ENCODE peak calls at places on chromosomes 7 and 10, in eight cellular contexts. One of them, this sample, is unnamed.
A peak's percentile ranks its signal among the peaks of the same experiment; 100 is the strongest.

GRCh38 chr7:39353615-39354376 is 212.4 kb upstream of the YAE1 start:
- DNase-seq in Right ventricle myocardium inferior: no peak
- DNase-seq in psoas muscle: no peak
- DNase-seq in T1000: no peak
- DNase-seq in activated CD4-positive, CD25-positive, alpha-beta regulatory T cell: no peak
- DNase-seq in COR-L47: peak; percentile 94
- DNase-seq in NCI-H2029: no peak
- DNase-seq in astrocyte: peak; percentile 84
- DNase-seq in this sample: no peak

GRCh38 chr7:39683216-39683845 is 60.0 kb downstream of the RALA start:
- DNase-seq in Right ventricle myocardium inferior: no peak
- DNase-seq in T1000: no peak
- DNase-seq in astrocyte: peak; percentile 65
- DNase-seq in NCI-H2029: no peak
- DNase-seq in activated CD4-positive, CD25-positive, alpha-beta regulatory T cell: no peak
- DNase-seq in psoas muscle: no peak
- DNase-seq in COR-L47: no peak
- DNase-seq in this sample: no peak

GRCh38 chr7:95686109-95686508 is 86.2 kb upstream of the DYNC1I1 start:
- DNase-seq in T1000: no peak
- DNase-seq in astrocyte: peak; percentile 23
- DNase-seq in activated CD4-positive, CD25-positive, alpha-beta regulatory T cell: no peak
- DNase-seq in psoas muscle: peak; percentile 60
- DNase-seq in COR-L47: peak; percentile 66
- DNase-seq in NCI-H2029: no peak
- DNase-seq in Right ventricle myocardium inferior: no peak
- DNase-seq in this sample: no peak

GRCh38 chr10:53765311-53765710 is 992.7 kb upstream of the MBL2 start:
- DNase-seq in NCI-H2029: no peak
- DNase-seq in activated CD4-positive, CD25-positive, alpha-beta regulatory T cell: no peak
- DNase-seq in COR-L47: no peak
- DNase-seq in astrocyte: peak; percentile 56
- DNase-seq in psoas muscle: no peak
- DNase-seq in Right ventricle myocardium inferior: no peak
- DNase-seq in T1000: no peak
- DNase-seq in this sample: no peak

GRCh38 chr7:34066968-34067367 is 161.6 kb downstream of the BMPER start:
- DNase-seq in T1000: no peak
- DNase-seq in psoas muscle: no peak
- DNase-seq in Right ventricle myocardium inferior: no peak
- DNase-seq in COR-L47: peak; percentile 23
- DNase-seq in astrocyte: no peak
- DNase-seq in NCI-H2029: peak; percentile 26
- DNase-seq in activated CD4-positive, CD25-positive, alpha-beta regulatory T cell: no peak
- DNase-seq in this sample: no peak

GRCh38 chr10:125048101-125048864 is 106.4 kb downstream of the ZRANB1 start:
- DNase-seq in NCI-H2029: peak; percentile 37
- DNase-seq in activated CD4-positive, CD25-positive, alpha-beta regulatory T cell: peak; percentile 19
- DNase-seq in psoas muscle: peak; percentile 93
- DNase-seq in COR-L47: peak; percentile 45
- DNase-seq in astrocyte: peak; percentile 77
- DNase-seq in T1000: peak; percentile 77
- DNase-seq in Right ventricle myocardium inferior: peak; percentile 92
- DNase-seq in this sample: peak; percentile 85

GRCh38 chr10:111161109-111161874 is 84.5 kb downstream of the ADRA2A start:
- DNase-seq in NCI-H2029: no peak
- DNase-seq in astrocyte: no peak
- DNase-seq in activated CD4-positive, CD25-positive, alpha-beta regulatory T cell: no peak
- DNase-seq in psoas muscle: no peak
- DNase-seq in T1000: no peak
- DNase-seq in COR-L47: no peak
- DNase-seq in Right ventricle myocardium inferior: no peak
- DNase-seq in this sample: no peak

GRCh38 chr10:112216151-112216550 is 32.6 kb upstream of the GPAM start:
- DNase-seq in COR-L47: no peak
- DNase-seq in Right ventricle myocardium inferior: no peak
- DNase-seq in psoas muscle: no peak
- DNase-seq in activated CD4-positive, CD25-positive, alpha-beta regulatory T cell: no peak
- DNase-seq in NCI-H2029: no peak
- DNase-seq in astrocyte: no peak
- DNase-seq in T1000: no peak
- DNase-seq in this sample: no peak

GRCh38 chr10:62057359-62057758 is 155.9 kb downstream of the ARID5B start:
- DNase-seq in COR-L47: no peak
- DNase-seq in astrocyte: no peak
- DNase-seq in activated CD4-positive, CD25-positive, alpha-beta regulatory T cell: no peak
- DNase-seq in NCI-H2029: no peak
- DNase-seq in psoas muscle: no peak
- DNase-seq in T1000: no peak
- DNase-seq in Right ventricle myocardium inferior: no peak
- DNase-seq in this sample: no peak

GRCh38 chr10:49110684-49111319 is 4.5 kb downstream of the VSTM4 start:
- DNase-seq in psoas muscle: no peak
- DNase-seq in astrocyte: no peak
- DNase-seq in activated CD4-positive, CD25-positive, alpha-beta regulatory T cell: no peak
- DNase-seq in T1000: no peak
- DNase-seq in COR-L47: no peak
- DNase-seq in Right ventricle myocardium inferior: no peak
- DNase-seq in NCI-H2029: no peak
- DNase-seq in this sample: no peak

GRCh38 chr7:155509725-155510551 is 36.4 kb downstream of the CNPY1 start:
- DNase-seq in psoas muscle: no peak
- DNase-seq in NCI-H2029: no peak
- DNase-seq in COR-L47: no peak
- DNase-seq in activated CD4-positive, CD25-positive, alpha-beta regulatory T cell: no peak
- DNase-seq in T1000: no peak
- DNase-seq in Right ventricle myocardium inferior: no peak
- DNase-seq in astrocyte: no peak
- DNase-seq in this sample: no peak

GRCh38 chr10:77287647-77288120 is 349.9 kb downstream of the KCNMA1 start:
- DNase-seq in activated CD4-positive, CD25-positive, alpha-beta regulatory T cell: no peak
- DNase-seq in T1000: no peak
- DNase-seq in astrocyte: no peak
- DNase-seq in COR-L47: no peak
- DNase-seq in Right ventricle myocardium inferior: no peak
- DNase-seq in NCI-H2029: peak; percentile 51
- DNase-seq in psoas muscle: no peak
- DNase-seq in this sample: no peak

GRCh38 chr7:11192506-11192905 is 218.8 kb downstream of the PHF14 start:
- DNase-seq in Right ventricle myocardium inferior: no peak
- DNase-seq in NCI-H2029: no peak
- DNase-seq in activated CD4-positive, CD25-positive, alpha-beta regulatory T cell: no peak
- DNase-seq in psoas muscle: no peak
- DNase-seq in T1000: no peak
- DNase-seq in astrocyte: peak; percentile 35
- DNase-seq in COR-L47: no peak
- DNase-seq in this sample: no peak

GRCh38 chr7:84532196-84532595 is 337.6 kb upstream of the SEMA3A start:
- DNase-seq in NCI-H2029: no peak
- DNase-seq in psoas muscle: no peak
- DNase-seq in T1000: no peak
- DNase-seq in astrocyte: no peak
- DNase-seq in COR-L47: no peak
- DNase-seq in Right ventricle myocardium inferior: no peak
- DNase-seq in activated CD4-positive, CD25-positive, alpha-beta regulatory T cell: no peak
- DNase-seq in this sample: no peak

GRCh38 chr10:77386833-77387232 is 250.8 kb downstream of the KCNMA1 start:
- DNase-seq in activated CD4-positive, CD25-positive, alpha-beta regulatory T cell: no peak
- DNase-seq in T1000: peak; percentile 20
- DNase-seq in astrocyte: peak; percentile 80
- DNase-seq in NCI-H2029: no peak
- DNase-seq in psoas muscle: no peak
- DNase-seq in Right ventricle myocardium inferior: no peak
- DNase-seq in COR-L47: no peak
- DNase-seq in this sample: no peak

GRCh38 chr7:112985377-112985987 is 101.1 kb downstream of the GPR85 start:
- DNase-seq in COR-L47: no peak
- DNase-seq in Right ventricle myocardium inferior: no peak
- DNase-seq in T1000: peak; percentile 9
- DNase-seq in activated CD4-positive, CD25-positive, alpha-beta regulatory T cell: no peak
- DNase-seq in psoas muscle: no peak
- DNase-seq in NCI-H2029: no peak
- DNase-seq in astrocyte: peak; percentile 58
- DNase-seq in this sample: no peak